ENCODE peak calls at places on chromosomes 7 and 10, in six cellular contexts. D is neuronal stem cell, N is H9, C is trophoblast cell, R is IMR-90, S is H1. G is an unnamed sample.
A peak's percentile ranks its signal among the peaks of the same experiment; 100 is the strongest.

GRCh38 chr10:29590598-29591415 is 44.0 kb downstream of the SVIL start:
- DNase-seq in S (no peak), D (peak; percentile 51), C (no peak), R (peak; percentile 86), N (no peak), G (peak; percentile 66)

GRCh38 chr10:97689637-97690036 is 2.6 kb upstream of the AVPI1 start:
- DNase-seq in D (no peak), S (no peak), N (no peak), R (peak; percentile 99), C (peak; percentile 74), G (peak; percentile 85)

GRCh38 chr7:129266181-129266580 is 41.4 kb downstream of the AHCYL2 start:
- DNase-seq in C (peak; percentile 84), N (no peak), S (no peak), D (no peak), R (no peak), G (no peak)

GRCh38 chr7:144834516-144835165 is 1.2 kb downstream of the TPK1 start:
- DNase-seq in S (no peak), D (no peak), R (no peak), C (peak; percentile 32), N (no peak), G (no peak)

GRCh38 chr10:113230018-113230610 is 280.1 kb downstream of the TCF7L2 start:
- DNase-seq in D (no peak), R (no peak), S (no peak), C (peak; percentile 76), N (no peak), G (no peak)

GRCh38 chr10:5484205-5484604 is 15.2 kb downstream of the CALML5 start:
- DNase-seq in C (no peak), D (no peak), S (no peak), R (peak; percentile 52), N (no peak), G (no peak)

GRCh38 chr10:27474741-27475140 is 29.4 kb upstream of the RAB18 start:
- DNase-seq in D (no peak), R (peak; percentile 2), S (no peak), N (no peak), C (no peak), G (no peak)

GRCh38 chr10:6055929-6056328 is 6.2 kb downstream of the IL2RA start:
- DNase-seq in D (no peak), C (no peak), N (no peak), S (no peak), R (no peak), G (no peak)

GRCh38 chr10:27369832-27370231 is 129.2 kb upstream of the ACBD5 start:
- DNase-seq in D (no peak), R (no peak), N (no peak), C (no peak), S (no peak), G (no peak)

GRCh38 chr10:126704637-126705036 is 34.1 kb upstream of the C10orf90 start:
- DNase-seq in S (no peak), R (no peak), C (no peak), D (no peak), N (no peak), G (no peak)

GRCh38 chr7:132380065-132380464 is 196.2 kb downstream of the PLXNA4 start:
- DNase-seq in C (no peak), S (no peak), N (no peak), D (no peak), R (no peak), G (no peak)

GRCh38 chr7:20240080-20240926 is 23.1 kb upstream of the MACC1 start:
- DNase-seq in C (no peak), S (no peak), D (no peak), N (no peak), R (no peak), G (no peak)

GRCh38 chr10:21261705-21262285 is 263.7 kb downstream of the SKIDA1 start:
- DNase-seq in C (no peak), S (no peak), N (no peak), D (no peak), R (no peak), G (no peak)

GRCh38 chr7:128900237-128900636 is 10.3 kb downstream of the KCP start:
- DNase-seq in C (no peak), N (no peak), R (no peak), D (no peak), S (no peak), G (no peak)

GRCh38 chr10:6787684-6788083 is 207.6 kb upstream of the PRKCQ start:
- DNase-seq in N (no peak), C (no peak), S (no peak), R (no peak), D (no peak), G (no peak)

GRCh38 chr10:33009244-33010131 is 51.5 kb upstream of the ITGB1 start:
- DNase-seq in C (no peak), S (no peak), R (no peak), N (no peak), D (no peak), G (no peak)

GRCh38 chr10:126671402-126671975 is 996 bp upstream of the C10orf90 start:
- DNase-seq in R (no peak), S (no peak), C (no peak), D (no peak), N (no peak), G (no peak)

GRCh38 chr7:128386415-128386925 is 23.3 kb downstream of the IMPDH1 start:
- DNase-seq in S (no peak), R (no peak), C (no peak), N (no peak), D (no peak), G (no peak)

GRCh38 chr10:49560526-49560925 is 21.6 kb upstream of the ERCC6 start:
- DNase-seq in D (no peak), R (no peak), S (no peak), C (no peak), N (no peak), G (no peak)

GRCh38 chr10:72098301-72099053 is 10.1 kb upstream of the SPOCK2 start:
- DNase-seq in R (no peak), N (no peak), S (no peak), D (no peak), C (no peak), G (no peak)

GRCh38 chr10:14025790-14026189 is 304.9 kb downstream of the FRMD4A start:
- DNase-seq in R (no peak), N (no peak), D (no peak), S (no peak), C (no peak), G (no peak)

GRCh38 chr10:12768156-12768731 is 233.3 kb downstream of the CCDC3 start:
- DNase-seq in C (no peak), R (peak; percentile 60), S (no peak), N (no peak), D (no peak), G (peak; percentile 76)

GRCh38 chr7:21869785-21870402 is 75.8 kb downstream of the CDCA7L start:
- DNase-seq in R (peak; percentile 37), N (peak; percentile 34), D (no peak), S (no peak), C (no peak), G (peak; percentile 27)

GRCh38 chr7:17939670-17940301 is 508 bp downstream of the SNX13 start:
- DNase-seq in R (peak; percentile 23), D (peak; percentile 26), N (peak; percentile 55), S (no peak), C (peak; percentile 15), G (peak; percentile 70)

GRCh38 chr7:113083132-113083833 is 3.3 kb downstream of the GPR85 start:
- DNase-seq in D (no peak), N (no peak), R (no peak), S (no peak), C (no peak), G (no peak)

GRCh38 chr10:44799971-44800370 is 111.2 kb upstream of the TMEM72 start:
- DNase-seq in S (no peak), C (no peak), R (no peak), D (no peak), N (no peak), G (no peak)

GRCh38 chr7:26690135-26690534 is 174.3 kb downstream of the SKAP2 start:
- DNase-seq in S (no peak), C (no peak), R (no peak), N (no peak), D (no peak), G (no peak)

GRCh38 chr10:61835069-61835908 is 66.2 kb upstream of the ARID5B start:
- DNase-seq in N (peak; percentile 46), C (peak; percentile 65), R (peak; percentile 78), S (no peak), D (no peak), G (peak; percentile 70)

GRCh38 chr7:54817125-54817524 is 58.1 kb upstream of the SEC61G start:
- DNase-seq in D (no peak), C (no peak), N (no peak), S (no peak), R (no peak), G (no peak)

GRCh38 chr10:116610443-116611152 is 10.2 kb upstream of the PNLIPRP2 start:
- DNase-seq in R (no peak), N (no peak), S (no peak), D (no peak), C (no peak), G (no peak)
- H4K91ac ChIP-seq in R (no peak overlapping the region), N (no peak overlapping the region), S (no peak overlapping the region), D (no peak overlapping the region), C (no peak overlapping the region), G (no peak overlapping the region)

GRCh38 chr7:50954245-50954644 is 171.5 kb upstream of the GRB10 start:
- DNase-seq in C (no peak), N (no peak), D (no peak), R (no peak), S (no peak), G (no peak)
- H4K91ac ChIP-seq in C (peak overlapping the region; percentile 67), N (no peak overlapping the region), D (no peak overlapping the region), R (no peak overlapping the region), S (no peak overlapping the region), G (no peak overlapping the region)

GRCh38 chr7:156504006-156504405 is 136.6 kb upstream of the RNF32 start:
- DNase-seq in C (no peak), N (no peak), D (no peak), R (no peak), S (no peak), G (no peak)
- H4K91ac ChIP-seq in C (no peak overlapping the region), N (no peak overlapping the region), D (no peak overlapping the region), R (no peak overlapping the region), S (no peak overlapping the region), G (no peak overlapping the region)

DNA sequence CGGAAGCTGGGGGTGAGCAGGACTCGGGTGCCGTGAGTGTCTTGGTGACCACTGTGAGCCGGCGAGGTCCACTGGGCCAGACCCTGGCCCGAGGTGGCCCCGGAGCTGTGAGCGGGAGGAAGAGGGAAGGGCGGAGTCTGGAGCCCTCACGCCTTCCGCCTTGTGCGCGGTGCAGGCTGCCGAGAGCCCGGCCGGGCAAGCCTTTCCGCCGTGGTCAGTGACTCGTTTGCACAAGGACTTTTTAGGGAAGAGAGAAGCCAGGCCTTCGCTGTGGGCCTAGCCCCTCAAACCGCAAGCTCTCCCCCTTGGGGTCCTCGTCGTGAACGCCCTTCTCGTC is 40.9 kb upstream of the ZNF32 start:
- DNase-seq in N (peak; percentile 60), D (no peak), C (no peak), S (no peak), R (no peak), G (no peak)
- H4K91ac ChIP-seq in N (no peak overlapping the region), D (peak overlapping the region; percentile 64), C (peak overlapping the region; percentile 45), S (peak overlapping the region; percentile 78), R (peak overlapping the region; percentile 82), G (peak overlapping the region; percentile 95)

DNA sequence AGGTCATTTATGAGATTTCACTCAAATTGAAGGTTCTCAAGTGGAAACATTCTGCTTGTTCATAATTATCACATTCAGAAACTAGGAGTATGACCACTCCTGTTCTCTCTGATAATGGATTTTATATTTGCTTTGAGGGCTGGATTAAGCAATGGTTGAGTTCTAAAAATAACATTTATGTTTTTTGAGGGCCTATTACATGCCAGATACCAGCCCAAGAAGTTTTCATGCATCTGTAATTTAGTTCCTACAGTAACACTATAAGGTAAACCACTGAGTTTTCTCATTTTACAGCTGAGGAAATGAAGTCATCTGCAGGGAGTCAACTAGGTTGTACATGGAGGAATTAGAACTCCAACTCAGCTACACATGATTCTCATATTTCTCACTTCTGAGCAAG is 25.5 kb upstream of the NKX2-3 start:
- DNase-seq in N (no peak), C (no peak), D (no peak), R (no peak), S (no peak), G (no peak)
- H4K91ac ChIP-seq in N (no peak overlapping the region), C (no peak overlapping the region), D (no peak overlapping the region), R (no peak overlapping the region), S (no peak overlapping the region), G (no peak overlapping the region)

G was measured in mesenchymal stem cell.